ENCODE peak calls at places on chromosomes 12 and 14, in seven cellular contexts. One of them, this sample, is unnamed.

GRCh38 chr14:80117876-80118275 is 93.4 kb downstream of the DIO2 start:
- DNase-seq in neural crest cell: no peak
- DNase-seq in stimulated activated naive B cell treated with anti-CD40 and anti-IgM and Interleukin-4, amounts not matched to agents 10 μg/mL and 1 μg/mL and 100 μg/mL, for 72 hours: no peak
- DNase-seq in NCI-H146: no peak
- DNase-seq in stimulated activated CD4-positive, alpha-beta T cell treated with anti-CD3 and anti-CD28 coated beads, Interleukin-1b, Interleukin-23, amount 100 ng/mL, for 4 hours: no peak
- DNase-seq in glutamatergic neuron: no peak
- DNase-seq in GM04504: no peak
- DNase-seq in this sample: no peak

GRCh38 chr12:57430117-57430930 is 519 bp downstream of the R3HDM2 start:
- DNase-seq in neural crest cell: peak; percentile 36
- DNase-seq in stimulated activated naive B cell treated with anti-CD40 and anti-IgM and Interleukin-4, amounts not matched to agents 10 μg/mL and 1 μg/mL and 100 μg/mL, for 72 hours: peak; percentile 64
- DNase-seq in NCI-H146: peak; percentile 86
- DNase-seq in stimulated activated CD4-positive, alpha-beta T cell treated with anti-CD3 and anti-CD28 coated beads, Interleukin-1b, Interleukin-23, amount 100 ng/mL, for 4 hours: no peak
- DNase-seq in glutamatergic neuron: peak; percentile 66
- DNase-seq in GM04504: no peak
- DNase-seq in this sample: peak; percentile 77

GRCh38 chr12:70157099-70157498 is 86.1 kb upstream of the CNOT2 start:
- DNase-seq in neural crest cell: no peak
- DNase-seq in stimulated activated naive B cell treated with anti-CD40 and anti-IgM and Interleukin-4, amounts not matched to agents 10 μg/mL and 1 μg/mL and 100 μg/mL, for 72 hours: no peak
- DNase-seq in NCI-H146: no peak
- DNase-seq in stimulated activated CD4-positive, alpha-beta T cell treated with anti-CD3 and anti-CD28 coated beads, Interleukin-1b, Interleukin-23, amount 100 ng/mL, for 4 hours: no peak
- DNase-seq in glutamatergic neuron: no peak
- DNase-seq in GM04504: no peak
- DNase-seq in this sample: no peak

GRCh38 chr14:51554339-51554920 is 97.3 kb upstream of the FRMD6 start:
- DNase-seq in neural crest cell: no peak
- DNase-seq in stimulated activated naive B cell treated with anti-CD40 and anti-IgM and Interleukin-4, amounts not matched to agents 10 μg/mL and 1 μg/mL and 100 μg/mL, for 72 hours: no peak
- DNase-seq in NCI-H146: no peak
- DNase-seq in stimulated activated CD4-positive, alpha-beta T cell treated with anti-CD3 and anti-CD28 coated beads, Interleukin-1b, Interleukin-23, amount 100 ng/mL, for 4 hours: no peak
- DNase-seq in glutamatergic neuron: no peak
- DNase-seq in GM04504: peak; percentile 84
- DNase-seq in this sample: no peak

GRCh38 chr12:116563262-116563661 is 4.1 kb downstream of the MAP1LC3B2 start:
- DNase-seq in neural crest cell: no peak
- DNase-seq in stimulated activated naive B cell treated with anti-CD40 and anti-IgM and Interleukin-4, amounts not matched to agents 10 μg/mL and 1 μg/mL and 100 μg/mL, for 72 hours: no peak
- DNase-seq in NCI-H146: no peak
- DNase-seq in stimulated activated CD4-positive, alpha-beta T cell treated with anti-CD3 and anti-CD28 coated beads, Interleukin-1b, Interleukin-23, amount 100 ng/mL, for 4 hours: no peak
- DNase-seq in glutamatergic neuron: no peak
- DNase-seq in GM04504: no peak
- DNase-seq in this sample: no peak

GRCh38 chr14:92503756-92504491 is 9.7 kb upstream of the RIN3 start:
- DNase-seq in neural crest cell: no peak
- DNase-seq in stimulated activated naive B cell treated with anti-CD40 and anti-IgM and Interleukin-4, amounts not matched to agents 10 μg/mL and 1 μg/mL and 100 μg/mL, for 72 hours: no peak
- DNase-seq in NCI-H146: no peak
- DNase-seq in stimulated activated CD4-positive, alpha-beta T cell treated with anti-CD3 and anti-CD28 coated beads, Interleukin-1b, Interleukin-23, amount 100 ng/mL, for 4 hours: no peak
- DNase-seq in glutamatergic neuron: no peak
- DNase-seq in GM04504: peak; percentile 72
- DNase-seq in this sample: no peak

GRCh38 chr12:67320614-67321305 is 51.6 kb downstream of the CAND1 start:
- DNase-seq in neural crest cell: no peak
- DNase-seq in stimulated activated naive B cell treated with anti-CD40 and anti-IgM and Interleukin-4, amounts not matched to agents 10 μg/mL and 1 μg/mL and 100 μg/mL, for 72 hours: peak; percentile 12
- DNase-seq in NCI-H146: no peak
- DNase-seq in stimulated activated CD4-positive, alpha-beta T cell treated with anti-CD3 and anti-CD28 coated beads, Interleukin-1b, Interleukin-23, amount 100 ng/mL, for 4 hours: no peak
- DNase-seq in glutamatergic neuron: no peak
- DNase-seq in GM04504: no peak
- DNase-seq in this sample: no peak

GRCh38 chr14:59964251-59965007 is 44.5 kb downstream of the LRRC9 start:
- DNase-seq in neural crest cell: no peak
- DNase-seq in stimulated activated naive B cell treated with anti-CD40 and anti-IgM and Interleukin-4, amounts not matched to agents 10 μg/mL and 1 μg/mL and 100 μg/mL, for 72 hours: no peak
- DNase-seq in NCI-H146: no peak
- DNase-seq in stimulated activated CD4-positive, alpha-beta T cell treated with anti-CD3 and anti-CD28 coated beads, Interleukin-1b, Interleukin-23, amount 100 ng/mL, for 4 hours: no peak
- DNase-seq in glutamatergic neuron: no peak
- DNase-seq in GM04504: no peak
- DNase-seq in this sample: no peak

GRCh38 chr12:2397356-2398045 is 344.7 kb downstream of the CACNA1C start:
- DNase-seq in neural crest cell: no peak
- DNase-seq in stimulated activated naive B cell treated with anti-CD40 and anti-IgM and Interleukin-4, amounts not matched to agents 10 μg/mL and 1 μg/mL and 100 μg/mL, for 72 hours: no peak
- DNase-seq in NCI-H146: no peak
- DNase-seq in stimulated activated CD4-positive, alpha-beta T cell treated with anti-CD3 and anti-CD28 coated beads, Interleukin-1b, Interleukin-23, amount 100 ng/mL, for 4 hours: no peak
- DNase-seq in glutamatergic neuron: no peak
- DNase-seq in GM04504: no peak
- DNase-seq in this sample: no peak

GRCh38 chr14:59829469-59829868 is 41.1 kb downstream of the RTN1 start:
- DNase-seq in neural crest cell: no peak
- DNase-seq in stimulated activated naive B cell treated with anti-CD40 and anti-IgM and Interleukin-4, amounts not matched to agents 10 μg/mL and 1 μg/mL and 100 μg/mL, for 72 hours: no peak
- DNase-seq in NCI-H146: no peak
- DNase-seq in stimulated activated CD4-positive, alpha-beta T cell treated with anti-CD3 and anti-CD28 coated beads, Interleukin-1b, Interleukin-23, amount 100 ng/mL, for 4 hours: no peak
- DNase-seq in glutamatergic neuron: no peak
- DNase-seq in GM04504: no peak
- DNase-seq in this sample: no peak

GRCh38 chr12:43401096-43401495 is 150.9 kb downstream of the ADAMTS20 start:
- DNase-seq in neural crest cell: no peak
- DNase-seq in stimulated activated naive B cell treated with anti-CD40 and anti-IgM and Interleukin-4, amounts not matched to agents 10 μg/mL and 1 μg/mL and 100 μg/mL, for 72 hours: no peak
- DNase-seq in NCI-H146: no peak
- DNase-seq in stimulated activated CD4-positive, alpha-beta T cell treated with anti-CD3 and anti-CD28 coated beads, Interleukin-1b, Interleukin-23, amount 100 ng/mL, for 4 hours: no peak
- DNase-seq in glutamatergic neuron: no peak
- DNase-seq in GM04504: no peak
- DNase-seq in this sample: no peak

GRCh38 chr14:85596562-85596961 is 66.6 kb downstream of the FLRT2 start:
- DNase-seq in neural crest cell: no peak
- DNase-seq in stimulated activated naive B cell treated with anti-CD40 and anti-IgM and Interleukin-4, amounts not matched to agents 10 μg/mL and 1 μg/mL and 100 μg/mL, for 72 hours: no peak
- DNase-seq in NCI-H146: peak; percentile 11
- DNase-seq in stimulated activated CD4-positive, alpha-beta T cell treated with anti-CD3 and anti-CD28 coated beads, Interleukin-1b, Interleukin-23, amount 100 ng/mL, for 4 hours: no peak
- DNase-seq in glutamatergic neuron: no peak
- DNase-seq in GM04504: no peak
- DNase-seq in this sample: no peak

GRCh38 chr12:7091660-7092228 is 501 bp downstream of the C1R start:
- DNase-seq in neural crest cell: no peak
- DNase-seq in stimulated activated naive B cell treated with anti-CD40 and anti-IgM and Interleukin-4, amounts not matched to agents 10 μg/mL and 1 μg/mL and 100 μg/mL, for 72 hours: no peak
- DNase-seq in NCI-H146: no peak
- DNase-seq in stimulated activated CD4-positive, alpha-beta T cell treated with anti-CD3 and anti-CD28 coated beads, Interleukin-1b, Interleukin-23, amount 100 ng/mL, for 4 hours: no peak
- DNase-seq in glutamatergic neuron: no peak
- DNase-seq in GM04504: no peak
- DNase-seq in this sample: peak; percentile 72

GRCh38 chr12:79949098-79949497 is 14.2 kb upstream of the PPP1R12A start:
- DNase-seq in neural crest cell: no peak
- DNase-seq in stimulated activated naive B cell treated with anti-CD40 and anti-IgM and Interleukin-4, amounts not matched to agents 10 μg/mL and 1 μg/mL and 100 μg/mL, for 72 hours: no peak
- DNase-seq in NCI-H146: no peak
- DNase-seq in stimulated activated CD4-positive, alpha-beta T cell treated with anti-CD3 and anti-CD28 coated beads, Interleukin-1b, Interleukin-23, amount 100 ng/mL, for 4 hours: no peak
- DNase-seq in glutamatergic neuron: no peak
- DNase-seq in GM04504: no peak
- DNase-seq in this sample: no peak

GRCh38 chr12:96422192-96422591 is 22.0 kb upstream of the CDK17 start:
- DNase-seq in neural crest cell: no peak
- DNase-seq in stimulated activated naive B cell treated with anti-CD40 and anti-IgM and Interleukin-4, amounts not matched to agents 10 μg/mL and 1 μg/mL and 100 μg/mL, for 72 hours: no peak
- DNase-seq in NCI-H146: no peak
- DNase-seq in stimulated activated CD4-positive, alpha-beta T cell treated with anti-CD3 and anti-CD28 coated beads, Interleukin-1b, Interleukin-23, amount 100 ng/mL, for 4 hours: no peak
- DNase-seq in glutamatergic neuron: no peak
- DNase-seq in GM04504: no peak
- DNase-seq in this sample: no peak

GRCh38 chr14:91897121-91897701 is 29.9 kb upstream of the TC2N start:
- DNase-seq in neural crest cell: no peak
- DNase-seq in stimulated activated naive B cell treated with anti-CD40 and anti-IgM and Interleukin-4, amounts not matched to agents 10 μg/mL and 1 μg/mL and 100 μg/mL, for 72 hours: no peak
- DNase-seq in NCI-H146: no peak
- DNase-seq in stimulated activated CD4-positive, alpha-beta T cell treated with anti-CD3 and anti-CD28 coated beads, Interleukin-1b, Interleukin-23, amount 100 ng/mL, for 4 hours: no peak
- DNase-seq in glutamatergic neuron: no peak
- DNase-seq in GM04504: peak; percentile 65
- DNase-seq in this sample: no peak

GRCh38 chr12:56431850-56432249 is 17.4 kb downstream of the TIMELESS start:
- DNase-seq in neural crest cell: no peak
- DNase-seq in stimulated activated naive B cell treated with anti-CD40 and anti-IgM and Interleukin-4, amounts not matched to agents 10 μg/mL and 1 μg/mL and 100 μg/mL, for 72 hours: no peak
- DNase-seq in NCI-H146: no peak
- DNase-seq in stimulated activated CD4-positive, alpha-beta T cell treated with anti-CD3 and anti-CD28 coated beads, Interleukin-1b, Interleukin-23, amount 100 ng/mL, for 4 hours: no peak
- DNase-seq in glutamatergic neuron: no peak
- DNase-seq in GM04504: no peak
- DNase-seq in this sample: no peak

GRCh38 chr12:47071241-47071852 is 8.1 kb upstream of the PCED1B start:
- DNase-seq in neural crest cell: no peak
- DNase-seq in stimulated activated naive B cell treated with anti-CD40 and anti-IgM and Interleukin-4, amounts not matched to agents 10 μg/mL and 1 μg/mL and 100 μg/mL, for 72 hours: no peak
- DNase-seq in NCI-H146: peak; percentile 26
- DNase-seq in stimulated activated CD4-positive, alpha-beta T cell treated with anti-CD3 and anti-CD28 coated beads, Interleukin-1b, Interleukin-23, amount 100 ng/mL, for 4 hours: no peak
- DNase-seq in glutamatergic neuron: no peak
- DNase-seq in GM04504: no peak
- DNase-seq in this sample: no peak

GRCh38 chr14:55580401-55581010 is 499 bp downstream of the KTN1 start:
- DNase-seq in neural crest cell: peak; percentile 34
- DNase-seq in stimulated activated naive B cell treated with anti-CD40 and anti-IgM and Interleukin-4, amounts not matched to agents 10 μg/mL and 1 μg/mL and 100 μg/mL, for 72 hours: peak; percentile 38
- DNase-seq in NCI-H146: peak; percentile 38
- DNase-seq in stimulated activated CD4-positive, alpha-beta T cell treated with anti-CD3 and anti-CD28 coated beads, Interleukin-1b, Interleukin-23, amount 100 ng/mL, for 4 hours: peak; percentile 50
- DNase-seq in glutamatergic neuron: peak; percentile 66
- DNase-seq in GM04504: no peak
- DNase-seq in this sample: peak; percentile 52

GRCh38 chr14:96091149-96091693 is 52.1 kb downstream of the C14orf132 start:
- DNase-seq in neural crest cell: no peak
- DNase-seq in stimulated activated naive B cell treated with anti-CD40 and anti-IgM and Interleukin-4, amounts not matched to agents 10 μg/mL and 1 μg/mL and 100 μg/mL, for 72 hours: no peak
- DNase-seq in NCI-H146: no peak
- DNase-seq in stimulated activated CD4-positive, alpha-beta T cell treated with anti-CD3 and anti-CD28 coated beads, Interleukin-1b, Interleukin-23, amount 100 ng/mL, for 4 hours: no peak
- DNase-seq in glutamatergic neuron: no peak
- DNase-seq in GM04504: no peak
- DNase-seq in this sample: no peak

GRCh38 chr12:76636141-76636692 is 76.6 kb upstream of the OSBPL8 start:
- DNase-seq in neural crest cell: no peak
- DNase-seq in stimulated activated naive B cell treated with anti-CD40 and anti-IgM and Interleukin-4, amounts not matched to agents 10 μg/mL and 1 μg/mL and 100 μg/mL, for 72 hours: no peak
- DNase-seq in NCI-H146: no peak
- DNase-seq in stimulated activated CD4-positive, alpha-beta T cell treated with anti-CD3 and anti-CD28 coated beads, Interleukin-1b, Interleukin-23, amount 100 ng/mL, for 4 hours: no peak
- DNase-seq in glutamatergic neuron: no peak
- DNase-seq in GM04504: no peak
- DNase-seq in this sample: no peak

GRCh38 chr12:76030378-76031080 is 1.0 kb downstream of the PHLDA1 start:
- DNase-seq in neural crest cell: peak; percentile 34
- DNase-seq in stimulated activated naive B cell treated with anti-CD40 and anti-IgM and Interleukin-4, amounts not matched to agents 10 μg/mL and 1 μg/mL and 100 μg/mL, for 72 hours: peak; percentile 13
- DNase-seq in NCI-H146: peak; percentile 63
- DNase-seq in stimulated activated CD4-positive, alpha-beta T cell treated with anti-CD3 and anti-CD28 coated beads, Interleukin-1b, Interleukin-23, amount 100 ng/mL, for 4 hours: peak; percentile 35
- DNase-seq in glutamatergic neuron: peak; percentile 37
- DNase-seq in GM04504: no peak
- DNase-seq in this sample: peak; percentile 32

GRCh38 chr14:23916446-23916845 is 37.1 kb upstream of the DHRS4 start:
- DNase-seq in neural crest cell: no peak
- DNase-seq in stimulated activated naive B cell treated with anti-CD40 and anti-IgM and Interleukin-4, amounts not matched to agents 10 μg/mL and 1 μg/mL and 100 μg/mL, for 72 hours: no peak
- DNase-seq in NCI-H146: no peak
- DNase-seq in stimulated activated CD4-positive, alpha-beta T cell treated with anti-CD3 and anti-CD28 coated beads, Interleukin-1b, Interleukin-23, amount 100 ng/mL, for 4 hours: no peak
- DNase-seq in glutamatergic neuron: no peak
- DNase-seq in GM04504: no peak
- DNase-seq in this sample: no peak

GRCh38 chr14:77189479-77189878 is 7.9 kb downstream of the TMEM63C start:
- DNase-seq in neural crest cell: no peak
- DNase-seq in stimulated activated naive B cell treated with anti-CD40 and anti-IgM and Interleukin-4, amounts not matched to agents 10 μg/mL and 1 μg/mL and 100 μg/mL, for 72 hours: no peak
- DNase-seq in NCI-H146: no peak
- DNase-seq in stimulated activated CD4-positive, alpha-beta T cell treated with anti-CD3 and anti-CD28 coated beads, Interleukin-1b, Interleukin-23, amount 100 ng/mL, for 4 hours: no peak
- DNase-seq in glutamatergic neuron: no peak
- DNase-seq in GM04504: no peak
- DNase-seq in this sample: no peak

GRCh38 chr12:15584366-15585041 is 204.7 kb downstream of the EPS8 start:
- DNase-seq in neural crest cell: no peak
- DNase-seq in stimulated activated naive B cell treated with anti-CD40 and anti-IgM and Interleukin-4, amounts not matched to agents 10 μg/mL and 1 μg/mL and 100 μg/mL, for 72 hours: no peak
- DNase-seq in NCI-H146: peak; percentile 33
- DNase-seq in stimulated activated CD4-positive, alpha-beta T cell treated with anti-CD3 and anti-CD28 coated beads, Interleukin-1b, Interleukin-23, amount 100 ng/mL, for 4 hours: no peak
- DNase-seq in glutamatergic neuron: no peak
- DNase-seq in GM04504: no peak
- DNase-seq in this sample: no peak

GRCh38 chr14:104314251-104314941 is 176.0 kb downstream of the KIF26A start:
- DNase-seq in neural crest cell: no peak
- DNase-seq in stimulated activated naive B cell treated with anti-CD40 and anti-IgM and Interleukin-4, amounts not matched to agents 10 μg/mL and 1 μg/mL and 100 μg/mL, for 72 hours: no peak
- DNase-seq in NCI-H146: no peak
- DNase-seq in stimulated activated CD4-positive, alpha-beta T cell treated with anti-CD3 and anti-CD28 coated beads, Interleukin-1b, Interleukin-23, amount 100 ng/mL, for 4 hours: no peak
- DNase-seq in glutamatergic neuron: peak; percentile 10
- DNase-seq in GM04504: no peak
- DNase-seq in this sample: no peak

GRCh38 chr14:95261616-95262510 is 57.8 kb downstream of the CLMN start:
- DNase-seq in neural crest cell: no peak
- DNase-seq in stimulated activated naive B cell treated with anti-CD40 and anti-IgM and Interleukin-4, amounts not matched to agents 10 μg/mL and 1 μg/mL and 100 μg/mL, for 72 hours: no peak
- DNase-seq in NCI-H146: no peak
- DNase-seq in stimulated activated CD4-positive, alpha-beta T cell treated with anti-CD3 and anti-CD28 coated beads, Interleukin-1b, Interleukin-23, amount 100 ng/mL, for 4 hours: no peak
- DNase-seq in glutamatergic neuron: no peak
- DNase-seq in GM04504: no peak
- DNase-seq in this sample: no peak

GRCh38 chr12:26136688-26137087 is 11.9 kb upstream of the BHLHE41 start:
- DNase-seq in neural crest cell: no peak
- DNase-seq in stimulated activated naive B cell treated with anti-CD40 and anti-IgM and Interleukin-4, amounts not matched to agents 10 μg/mL and 1 μg/mL and 100 μg/mL, for 72 hours: no peak
- DNase-seq in NCI-H146: no peak
- DNase-seq in stimulated activated CD4-positive, alpha-beta T cell treated with anti-CD3 and anti-CD28 coated beads, Interleukin-1b, Interleukin-23, amount 100 ng/mL, for 4 hours: no peak
- DNase-seq in glutamatergic neuron: no peak
- DNase-seq in GM04504: no peak
- DNase-seq in this sample: no peak

GRCh38 chr14:90649096-90649495 is 167.1 kb downstream of the TTC7B start:
- DNase-seq in neural crest cell: no peak
- DNase-seq in stimulated activated naive B cell treated with anti-CD40 and anti-IgM and Interleukin-4, amounts not matched to agents 10 μg/mL and 1 μg/mL and 100 μg/mL, for 72 hours: no peak
- DNase-seq in NCI-H146: no peak
- DNase-seq in stimulated activated CD4-positive, alpha-beta T cell treated with anti-CD3 and anti-CD28 coated beads, Interleukin-1b, Interleukin-23, amount 100 ng/mL, for 4 hours: no peak
- DNase-seq in glutamatergic neuron: no peak
- DNase-seq in GM04504: no peak
- DNase-seq in this sample: no peak

GRCh38 chr12:15728118-15728598 is 61.0 kb downstream of the EPS8 start:
- DNase-seq in neural crest cell: no peak
- DNase-seq in stimulated activated naive B cell treated with anti-CD40 and anti-IgM and Interleukin-4, amounts not matched to agents 10 μg/mL and 1 μg/mL and 100 μg/mL, for 72 hours: no peak
- DNase-seq in NCI-H146: no peak
- DNase-seq in stimulated activated CD4-positive, alpha-beta T cell treated with anti-CD3 and anti-CD28 coated beads, Interleukin-1b, Interleukin-23, amount 100 ng/mL, for 4 hours: no peak
- DNase-seq in glutamatergic neuron: no peak
- DNase-seq in GM04504: peak; percentile 75
- DNase-seq in this sample: no peak

GRCh38 chr12:92756905-92757598 is 54.3 kb downstream of the PLEKHG7 start:
- DNase-seq in neural crest cell: no peak
- DNase-seq in stimulated activated naive B cell treated with anti-CD40 and anti-IgM and Interleukin-4, amounts not matched to agents 10 μg/mL and 1 μg/mL and 100 μg/mL, for 72 hours: no peak
- DNase-seq in NCI-H146: no peak
- DNase-seq in stimulated activated CD4-positive, alpha-beta T cell treated with anti-CD3 and anti-CD28 coated beads, Interleukin-1b, Interleukin-23, amount 100 ng/mL, for 4 hours: no peak
- DNase-seq in glutamatergic neuron: no peak
- DNase-seq in GM04504: no peak
- DNase-seq in this sample: no peak

GRCh38 chr12:1369460-1369859 is 224.9 kb downstream of the FBXL14 start:
- DNase-seq in neural crest cell: no peak
- DNase-seq in stimulated activated naive B cell treated with anti-CD40 and anti-IgM and Interleukin-4, amounts not matched to agents 10 μg/mL and 1 μg/mL and 100 μg/mL, for 72 hours: no peak
- DNase-seq in NCI-H146: no peak
- DNase-seq in stimulated activated CD4-positive, alpha-beta T cell treated with anti-CD3 and anti-CD28 coated beads, Interleukin-1b, Interleukin-23, amount 100 ng/mL, for 4 hours: no peak
- DNase-seq in glutamatergic neuron: no peak
- DNase-seq in GM04504: no peak
- DNase-seq in this sample: no peak

This sample was measured in ovary.